ENCODE peak calls at places on chromosomes 1 and 21, in five cellular contexts. Q is lung, B is kidney, U is upper lobe of right lung, C is bronchial epithelial cell. N is an unnamed sample.

GRCh38 chr1:94553323-94553730 is 11.8 kb upstream of the F3 start:
- DNase-seq in Q (no peak), U (no peak), C (peak; percentile 93), B (no peak), N (peak; percentile 52)

GRCh38 chr21:19832551-19832950 is 1165.7 kb upstream of the NCAM2 start:
- DNase-seq in U (no peak), C (no peak), Q (no peak), B (no peak), N (no peak)

GRCh38 chr1:58710190-58710589 is 10.3 kb upstream of the MYSM1 start:
- DNase-seq in U (no peak), C (no peak), B (no peak), Q (no peak), N (no peak)

GRCh38 chr1:46489169-46489637 is 433 bp upstream of the DMBX1 start:
- DNase-seq in B (no peak), C (no peak), U (no peak), Q (no peak), N (no peak)

GRCh38 chr1:18528616-18529015 is 47.9 kb downstream of the KLHDC7A start:
- DNase-seq in C (no peak), Q (peak; percentile 10), U (no peak), B (no peak), N (no peak)

GRCh38 chr1:109083923-109084322 is 6.6 kb upstream of the TMEM167B start:
- DNase-seq in B (no peak), C (no peak), Q (no peak), U (no peak), N (no peak)

GRCh38 chr1:84862810-84863251 is 30.2 kb downstream of the LPAR3 start:
- DNase-seq in Q (no peak), B (no peak), C (no peak), U (no peak), N (no peak)

GRCh38 chr1:218742478-218743260 is 397.5 kb downstream of the TGFB2 start:
- DNase-seq in Q (no peak), U (no peak), B (no peak), C (peak; percentile 84), N (peak; percentile 21)

GRCh38 chr1:59043796-59044195 is 253.1 kb upstream of the FGGY start:
- DNase-seq in U (no peak), C (peak; percentile 74), B (no peak), Q (peak; percentile 41), N (peak; percentile 99)

GRCh38 chr1:245888809-245889208 is 618.3 kb downstream of the SMYD3 start:
- DNase-seq in B (no peak), C (peak; percentile 64), Q (no peak), U (no peak), N (peak; percentile 35)

GRCh38 chr1:164953095-164953494 is 394.1 kb downstream of the PBX1 start:
- DNase-seq in B (no peak), Q (no peak), U (no peak), C (no peak), N (no peak)

GRCh38 chr1:245261786-245262185 is 107.0 kb downstream of the KIF26B start:
- DNase-seq in U (no peak), C (peak; percentile 67), Q (no peak), B (no peak), N (no peak)

GRCh38 chr1:23756676-23757075 is 13.4 kb downstream of the ELOA start:
- DNase-seq in B (no peak), U (no peak), Q (no peak), C (no peak), N (peak; percentile 80)

GRCh38 chr21:31557956-31558838 is 101.3 kb upstream of the SOD1 start:
- DNase-seq in C (no peak), U (peak; percentile 58), B (no peak), Q (no peak), N (peak; percentile 17)

GRCh38 chr1:161940866-161941591 is 82.6 kb downstream of the OLFML2B start:
- DNase-seq in B (no peak), Q (no peak), U (no peak), C (peak; percentile 20), N (no peak)

GRCh38 chr1:13702425-13703127 is 2.6 kb downstream of the PRDM2 start:
- DNase-seq in U (no peak), B (no peak), Q (no peak), C (no peak), N (no peak)

GRCh38 chr1:149849246-149849946 is 50.0 kb upstream of the BOLA1 start:
- DNase-seq in C (no peak), Q (no peak), B (no peak), U (no peak), N (peak; percentile 19)

GRCh38 chr21:39319251-39319756 is 5.9 kb upstream of the BRWD1 start:
- DNase-seq in C (no peak), Q (no peak), B (no peak), U (no peak), N (peak; percentile 66)

GRCh38 chr1:228998179-228998578 is 262.9 kb downstream of the RHOU start:
- DNase-seq in U (no peak), B (no peak), Q (no peak), C (no peak), N (no peak)
- H3K4me3 ChIP-seq in U (no peak overlapping the region), B (no peak overlapping the region), Q (no peak overlapping the region), C (no peak overlapping the region), N (no peak overlapping the region)

DNA sequence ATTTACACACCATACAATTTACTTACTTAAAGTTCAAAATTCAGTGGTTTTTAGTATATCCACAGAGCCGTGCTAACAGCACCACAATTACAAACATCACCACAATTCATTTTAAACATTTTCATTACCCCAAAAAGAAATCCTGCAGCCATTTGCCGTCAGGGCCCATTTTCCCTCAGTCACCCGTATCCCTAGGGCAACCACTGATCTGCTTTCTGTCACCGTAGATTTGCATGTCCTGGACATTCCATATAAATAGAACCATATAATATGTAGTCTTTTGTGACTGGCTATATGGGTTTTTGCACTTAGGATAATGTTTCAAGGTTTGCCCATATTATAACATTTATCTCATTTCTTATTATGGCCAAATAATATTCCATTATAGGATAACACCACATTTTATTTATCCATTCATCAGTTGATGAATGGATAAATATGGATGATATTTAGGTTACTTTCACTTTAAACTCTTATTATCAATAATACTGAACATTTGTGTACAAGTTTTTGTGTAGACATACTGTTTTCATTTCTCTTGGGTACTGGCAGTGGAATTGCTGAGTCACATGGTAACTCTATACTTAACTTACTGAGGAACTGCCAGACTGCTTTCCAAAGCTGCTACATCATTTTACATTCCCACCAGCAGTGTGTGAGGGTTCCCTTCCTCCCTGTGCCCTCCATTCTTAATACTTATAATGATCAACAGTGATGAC is 68.9 kb downstream of the ST3GAL3 start:
- DNase-seq in C (peak; percentile 59), B (no peak), U (no peak), Q (no peak), N (peak; percentile 86)
- TF ChIP-seq CTCF in C (no peak), B (no peak), U (no peak), Q (no peak), N (no peak)

GRCh38 chr1:208127284-208127683 is 116.9 kb downstream of the PLXNA2 start:
- DNase-seq in U (no peak), B (no peak), C (no peak), Q (no peak), N (no peak)
- H3K4me3 ChIP-seq in U (no peak overlapping the region), B (no peak overlapping the region), C (no peak overlapping the region), Q (no peak overlapping the region), N (no peak overlapping the region)

DNA sequence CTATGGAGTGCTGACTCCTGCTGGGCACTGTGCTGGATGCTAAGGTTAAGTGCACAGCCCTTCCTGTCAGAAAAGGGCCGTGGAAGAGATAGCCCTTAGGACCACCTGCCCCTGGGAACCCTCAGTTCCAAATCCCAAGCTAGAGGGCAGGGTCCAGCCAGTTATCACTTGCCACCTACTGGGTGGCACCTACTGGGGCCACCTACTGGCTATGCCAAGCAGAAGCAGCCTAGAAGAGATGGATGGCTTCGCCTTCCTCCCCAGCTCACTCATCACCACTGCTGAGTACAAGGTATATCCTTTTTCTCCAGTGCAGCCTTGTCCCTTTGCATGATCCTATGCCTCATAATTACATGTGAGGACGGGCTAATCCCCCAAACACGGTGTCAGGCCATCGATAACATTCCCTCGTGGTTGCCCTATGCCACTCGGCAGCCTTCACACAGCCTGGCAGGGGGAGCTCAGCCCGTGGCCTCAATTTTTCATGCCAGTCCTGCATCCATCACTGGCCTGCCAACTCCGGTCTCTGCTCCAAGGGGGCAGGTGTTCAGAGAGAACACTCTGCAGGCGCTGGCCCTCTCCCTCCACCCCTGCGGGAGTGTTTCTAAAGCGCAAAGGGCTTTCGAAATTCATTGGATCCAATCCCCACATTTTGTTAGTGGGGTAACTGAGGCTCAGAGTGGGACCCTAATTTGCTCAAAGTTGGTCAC is 49.0 kb downstream of the SYT2 start:
- DNase-seq in C (peak; percentile 7), B (no peak), U (no peak), Q (no peak), N (no peak)
- TF ChIP-seq CTCF in C (peak; percentile 56), B (peak; percentile 3), U (peak; percentile 16), Q (no peak), N (no peak)

DNA sequence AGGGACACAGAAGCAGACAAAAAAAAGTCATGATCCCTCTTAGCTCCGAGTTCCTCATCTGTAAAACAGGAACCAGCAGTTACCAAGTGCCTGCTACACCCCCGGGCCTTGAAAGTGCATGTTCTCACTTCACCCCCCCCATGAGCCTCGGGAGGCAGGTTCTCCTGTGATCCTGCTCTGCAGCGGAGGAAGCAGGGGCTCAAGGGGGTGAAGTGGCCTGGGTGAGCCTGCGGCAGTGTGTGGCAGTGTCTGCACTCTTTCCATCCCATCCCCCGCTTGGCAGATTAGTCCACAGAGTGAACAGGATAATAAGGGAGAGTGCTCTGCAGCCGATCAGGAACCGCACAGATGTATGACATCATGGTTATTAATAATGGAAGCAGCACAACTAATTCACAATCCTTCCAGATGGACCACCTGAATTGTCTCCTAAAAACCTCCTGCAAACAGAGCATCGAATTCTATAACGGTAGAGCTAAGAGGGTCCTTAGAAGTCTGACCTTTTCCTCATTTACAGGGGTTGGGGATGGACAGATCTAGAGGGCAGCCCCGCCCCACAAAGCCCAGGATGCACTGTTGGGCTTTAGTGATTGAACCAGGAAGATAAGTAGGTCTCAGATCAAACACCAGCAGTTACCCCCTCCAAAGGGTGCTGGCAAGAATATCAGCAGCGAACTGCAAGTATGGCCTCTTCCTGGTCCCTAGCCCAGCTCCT is 174.1 kb upstream of the EDN2 start:
- DNase-seq in B (no peak), U (no peak), C (no peak), Q (no peak), N (no peak)
- H3K4me3 ChIP-seq in B (no peak overlapping the region), U (no peak overlapping the region), C (no peak overlapping the region), Q (no peak overlapping the region), N (no peak overlapping the region)

DNA sequence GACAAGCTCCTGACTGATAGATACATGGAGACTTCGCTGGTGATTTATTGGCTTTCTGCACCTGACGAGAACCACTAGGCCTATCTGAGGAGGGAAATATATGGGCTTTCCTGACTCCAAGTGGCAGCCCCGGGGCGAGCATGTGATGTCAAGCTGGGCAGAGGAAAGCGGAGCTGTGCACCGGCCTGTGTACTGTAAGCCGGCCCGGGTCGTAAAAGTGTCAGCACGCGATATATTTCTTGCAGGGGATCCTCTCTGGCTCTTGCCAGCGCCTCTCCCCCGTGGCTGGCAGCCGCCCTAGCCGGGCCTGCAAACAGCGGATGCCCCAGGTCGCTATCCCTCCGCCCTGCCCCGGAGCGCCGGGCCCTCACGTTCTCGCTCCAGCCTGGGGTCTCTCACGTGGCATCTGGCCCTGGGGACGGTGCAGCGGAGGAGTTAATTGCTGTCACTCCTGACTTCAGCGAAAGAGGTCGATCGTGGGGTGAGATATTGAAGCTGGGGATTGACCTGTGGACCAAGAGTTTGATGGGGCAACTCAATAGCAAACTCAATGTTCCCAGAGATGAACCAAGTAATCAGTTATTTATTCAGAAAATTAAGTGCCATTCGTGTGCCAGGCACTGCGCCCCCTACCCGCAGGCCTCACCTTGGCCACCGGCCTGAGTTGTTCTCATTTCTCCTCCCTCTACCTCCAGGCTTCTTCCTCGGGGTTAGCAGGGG is 41.0 kb upstream of the HAO2 start:
- DNase-seq in U (peak; percentile 62), B (peak; percentile 83), Q (no peak), C (no peak), N (peak; percentile 76)
- TF ChIP-seq CTCF in U (peak; percentile 23), B (peak; percentile 40), Q (no peak), C (peak; percentile 39), N (peak; percentile 17)

N was measured in foreskin fibroblast.